ENCODE peak calls at places on chromosome 14, in four cellular contexts. One of them, this sample, is unnamed.

GRCh38 chr14:93369393-93370266 is 22.6 kb downstream of the COX8C start:
- DNase-seq in lung: no peak
- DNase-seq in HCT116: no peak
- DNase-seq in adrenal gland: no peak
- DNase-seq in this sample: no peak

GRCh38 chr14:99540196-99541032 is 59.2 kb downstream of the CCNK start:
- DNase-seq in HCT116: no peak
- DNase-seq in lung: no peak
- DNase-seq in adrenal gland: no peak
- DNase-seq in this sample: peak; percentile 97

GRCh38 chr14:54901380-54902142 is 1.1 kb downstream of the GCH1 start:
- DNase-seq in adrenal gland: no peak
- DNase-seq in lung: no peak
- DNase-seq in HCT116: no peak
- DNase-seq in this sample: no peak

GRCh38 chr14:70641548-70642312 is at the start of gene TTC9:
- DNase-seq in lung: no peak
- DNase-seq in adrenal gland: no peak
- DNase-seq in HCT116: no peak
- DNase-seq in this sample: peak; percentile 25

GRCh38 chr14:93994919-93995682 is 2.0 kb upstream of the CCDC197 start:
- DNase-seq in adrenal gland: peak; percentile 89
- DNase-seq in lung: peak; percentile 34
- DNase-seq in HCT116: no peak
- DNase-seq in this sample: no peak

GRCh38 chr14:104530651-104531050 is 48.9 kb upstream of the C14orf180 start:
- DNase-seq in adrenal gland: no peak
- DNase-seq in lung: no peak
- DNase-seq in HCT116: no peak
- DNase-seq in this sample: no peak

GRCh38 chr14:81122326-81122725 is 98.4 kb downstream of the GTF2A1 start:
- DNase-seq in lung: no peak
- DNase-seq in adrenal gland: no peak
- DNase-seq in HCT116: no peak
- DNase-seq in this sample: no peak

GRCh38 chr14:31930070-31930469 is 147.0 kb upstream of the ARHGAP5 start:
- DNase-seq in lung: no peak
- DNase-seq in HCT116: no peak
- DNase-seq in adrenal gland: no peak
- DNase-seq in this sample: no peak

GRCh38 chr14:76138758-76139723 is 12.7 kb upstream of the GPATCH2L start:
- DNase-seq in adrenal gland: peak; percentile 5
- DNase-seq in HCT116: no peak
- DNase-seq in lung: no peak
- DNase-seq in this sample: no peak

GRCh38 chr14:78519863-78520262 is 349.7 kb downstream of the NRXN3 start:
- DNase-seq in HCT116: no peak
- DNase-seq in lung: no peak
- DNase-seq in adrenal gland: no peak
- DNase-seq in this sample: no peak

GRCh38 chr14:53509227-53509822 is 356.2 kb upstream of the DDHD1 start:
- DNase-seq in lung: no peak
- DNase-seq in adrenal gland: no peak
- DNase-seq in HCT116: no peak
- DNase-seq in this sample: no peak

GRCh38 chr14:73723799-73724621 is 9.8 kb upstream of the PNMA1 start:
- DNase-seq in HCT116: no peak
- DNase-seq in adrenal gland: peak; percentile 84
- DNase-seq in lung: peak; percentile 78
- DNase-seq in this sample: no peak

GRCh38 chr14:94655169-94655710 is 43.0 kb downstream of the SERPINA3 start:
- DNase-seq in lung: no peak
- DNase-seq in HCT116: no peak
- DNase-seq in adrenal gland: peak; percentile 23
- DNase-seq in this sample: no peak

GRCh38 chr14:100278702-100279101 is 27.5 kb downstream of the SLC25A29 start:
- DNase-seq in adrenal gland: no peak
- DNase-seq in lung: peak; percentile 60
- DNase-seq in HCT116: no peak
- DNase-seq in this sample: no peak

GRCh38 chr14:90534838-90535555 is 138.2 kb downstream of the CALM1 start:
- DNase-seq in HCT116: no peak
- DNase-seq in lung: no peak
- DNase-seq in adrenal gland: no peak
- DNase-seq in this sample: no peak

GRCh38 chr14:45664668-45665356 is 411.8 kb upstream of the MIS18BP1 start:
- DNase-seq in adrenal gland: no peak
- DNase-seq in lung: no peak
- DNase-seq in HCT116: no peak
- DNase-seq in this sample: peak; percentile 19

GRCh38 chr14:105023144-105023543 is 2.3 kb upstream of the CDCA4 start:
- DNase-seq in lung: no peak
- DNase-seq in adrenal gland: no peak
- DNase-seq in HCT116: no peak
- DNase-seq in this sample: no peak

GRCh38 chr14:69937367-69937777 is 58.2 kb downstream of the SMOC1 start:
- DNase-seq in HCT116: no peak
- DNase-seq in lung: no peak
- DNase-seq in adrenal gland: no peak
- DNase-seq in this sample: no peak

GRCh38 chr14:96177766-96178377 is 26.8 kb upstream of the BDKRB2 start:
- DNase-seq in lung: no peak
- DNase-seq in adrenal gland: no peak
- DNase-seq in HCT116: no peak
- DNase-seq in this sample: no peak

GRCh38 chr14:93056166-93056839 is 59.4 kb downstream of the ITPK1 start:
- DNase-seq in HCT116: no peak
- DNase-seq in lung: no peak
- DNase-seq in adrenal gland: no peak
- DNase-seq in this sample: no peak

GRCh38 chr14:101480747-101481530 is 80.4 kb upstream of the DIO3 start:
- DNase-seq in lung: no peak
- DNase-seq in adrenal gland: peak; percentile 28
- DNase-seq in HCT116: no peak
- DNase-seq in this sample: no peak

GRCh38 chr14:100780246-100780645 is 45.7 kb upstream of the MEG3 start:
- DNase-seq in adrenal gland: peak; percentile 47
- DNase-seq in HCT116: no peak
- DNase-seq in lung: no peak
- DNase-seq in this sample: no peak

GRCh38 chr14:32524609-32525391 is 195.7 kb downstream of the AKAP6 start:
- DNase-seq in lung: no peak
- DNase-seq in HCT116: no peak
- DNase-seq in adrenal gland: no peak
- DNase-seq in this sample: no peak

GRCh38 chr14:105487449-105487985 is 831 bp downstream of the CRIP1 start:
- DNase-seq in lung: no peak
- DNase-seq in adrenal gland: no peak
- DNase-seq in HCT116: no peak
- DNase-seq in this sample: no peak

GRCh38 chr14:98633380-98633779 is 638.6 kb downstream of the BCL11B start:
- DNase-seq in adrenal gland: no peak
- DNase-seq in HCT116: no peak
- DNase-seq in lung: peak; percentile 16
- DNase-seq in this sample: peak; percentile 7

GRCh38 chr14:54606631-54607133 is 39.8 kb downstream of the SAMD4A start:
- DNase-seq in adrenal gland: peak; percentile 63
- DNase-seq in HCT116: no peak
- DNase-seq in lung: no peak
- DNase-seq in this sample: no peak

GRCh38 chr14:76109087-76109880 is 42.4 kb upstream of the GPATCH2L start:
- DNase-seq in adrenal gland: no peak
- DNase-seq in HCT116: no peak
- DNase-seq in lung: no peak
- DNase-seq in this sample: no peak

GRCh38 chr14:21169587-21169986 is 13.7 kb upstream of the OR5AU1 start:
- DNase-seq in HCT116: no peak
- DNase-seq in adrenal gland: no peak
- DNase-seq in lung: no peak
- DNase-seq in this sample: no peak

GRCh38 chr14:75636100-75636692 is 24.5 kb downstream of the ERG28 start:
- DNase-seq in HCT116: no peak
- DNase-seq in lung: no peak
- DNase-seq in adrenal gland: peak; percentile 79
- DNase-seq in this sample: peak; percentile 91

GRCh38 chr14:57982802-57983201 is 116.9 kb upstream of the SLC35F4 start:
- DNase-seq in HCT116: no peak
- DNase-seq in lung: no peak
- DNase-seq in adrenal gland: peak; percentile 68
- DNase-seq in this sample: peak; percentile 36

GRCh38 chr14:90828642-90829487 is 12.6 kb upstream of the TTC7B start:
- DNase-seq in lung: no peak
- DNase-seq in adrenal gland: peak; percentile 67
- DNase-seq in HCT116: no peak
- DNase-seq in this sample: no peak

GRCh38 chr14:69963966-69964365 is 84.8 kb downstream of the SMOC1 start:
- DNase-seq in HCT116: no peak
- DNase-seq in adrenal gland: no peak
- DNase-seq in lung: no peak
- DNase-seq in this sample: no peak

GRCh38 chr14:61401461-61401860 is 80.1 kb downstream of the PRKCH start:
- DNase-seq in adrenal gland: no peak
- DNase-seq in lung: no peak
- DNase-seq in HCT116: no peak
- DNase-seq in this sample: no peak
- H3K4me1 ChIP-seq in adrenal gland: no peaks in the 10 kb centered on the region
- H3K4me1 ChIP-seq in lung: peaks cover 2% of the 10 kb centered on the region
- H3K4me1 ChIP-seq in HCT116: no peaks in the 10 kb centered on the region
- H3K4me1 ChIP-seq in this sample: no peaks in the 10 kb centered on the region

GRCh38 chr14:91897121-91897701 is 29.9 kb upstream of the TC2N start:
- DNase-seq in HCT116: no peak
- DNase-seq in lung: peak; percentile 70
- DNase-seq in adrenal gland: peak; percentile 68
- DNase-seq in this sample: no peak

GRCh38 chr14:91899777-91900176 is 32.4 kb upstream of the TC2N start:
- DNase-seq in HCT116: no peak
- DNase-seq in lung: no peak
- DNase-seq in adrenal gland: no peak
- DNase-seq in this sample: no peak

GRCh38 chr14:91901449-91902250 is 34.3 kb upstream of the TC2N start:
- DNase-seq in adrenal gland: no peak
- DNase-seq in HCT116: no peak
- DNase-seq in lung: no peak
- DNase-seq in this sample: no peak

GRCh38 chr14:91898256-91898843 is 31.0 kb upstream of the TC2N start:
- DNase-seq in HCT116: no peak
- DNase-seq in lung: no peak
- DNase-seq in adrenal gland: no peak
- DNase-seq in this sample: no peak

GRCh38 chr14:91899213-91899612 is 31.9 kb upstream of the TC2N start:
- DNase-seq in HCT116: no peak
- DNase-seq in adrenal gland: no peak
- DNase-seq in lung: no peak
- DNase-seq in this sample: no peak
- TF ChIP-seq CTCF in HCT116: peak; percentile 24
- TF ChIP-seq CTCF in adrenal gland: no peak
- TF ChIP-seq CTCF in lung: no peak
- TF ChIP-seq CTCF in this sample: no peak

DNA sequence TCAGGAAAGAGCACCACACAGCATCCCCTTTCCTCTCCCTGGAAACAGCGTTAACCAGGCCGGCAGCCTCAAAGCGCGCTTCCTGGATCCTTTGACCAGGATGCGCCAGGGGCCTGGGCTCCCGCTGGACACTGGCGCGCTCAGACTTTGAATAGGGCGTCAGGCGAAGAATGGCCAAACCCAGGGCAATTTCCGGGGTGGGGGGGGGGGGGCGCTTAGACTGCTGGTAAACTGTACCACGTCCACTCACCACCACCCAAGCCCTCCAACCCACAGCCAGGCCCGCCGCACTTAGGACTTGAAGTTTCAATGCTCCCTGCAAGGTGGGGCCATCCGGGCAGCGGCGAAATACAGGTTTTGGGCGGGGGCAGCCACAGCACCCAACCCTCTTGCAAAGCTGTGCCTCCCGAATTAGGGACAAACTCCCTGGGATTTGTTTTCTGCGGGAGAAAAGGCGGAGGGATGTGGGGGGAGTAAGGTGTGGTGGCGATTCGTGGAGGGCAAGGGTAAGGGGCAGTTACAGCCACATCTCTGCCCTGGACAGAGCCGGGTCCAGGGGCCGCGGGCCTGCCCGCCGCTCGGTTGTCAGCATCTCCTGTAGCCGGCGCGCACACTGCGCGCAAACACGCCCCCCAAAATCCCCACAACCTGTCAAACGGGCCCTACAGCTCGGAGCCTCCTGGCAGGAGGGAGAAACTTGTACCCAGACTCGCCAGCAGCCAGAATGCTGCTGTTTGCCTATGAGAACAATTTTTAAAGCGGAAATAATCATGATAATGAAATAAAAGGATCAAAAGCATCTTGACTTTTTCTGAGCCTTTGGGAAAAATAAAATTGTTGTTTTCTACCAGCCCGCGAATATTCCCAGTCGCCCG is 958 bp downstream of the RTN1 start:
- DNase-seq in HCT116: no peak
- DNase-seq in adrenal gland: no peak
- DNase-seq in lung: no peak
- DNase-seq in this sample: no peak
- H3K4me3 ChIP-seq in HCT116: no peak overlapping the region
- H3K4me3 ChIP-seq in adrenal gland: no peak overlapping the region
- H3K4me3 ChIP-seq in lung: peak overlapping the region; percentile 25
- H3K4me3 ChIP-seq in this sample: no peak overlapping the region

GRCh38 chr14:52076334-52076733 is 7.5 kb upstream of the NID2 start:
- DNase-seq in lung: no peak
- DNase-seq in adrenal gland: peak; percentile 74
- DNase-seq in HCT116: no peak
- DNase-seq in this sample: no peak
- H3K4me1 ChIP-seq in lung: no peaks in the 10 kb centered on the region
- H3K4me1 ChIP-seq in adrenal gland: no peaks in the 10 kb centered on the region
- H3K4me1 ChIP-seq in HCT116: no peaks in the 10 kb centered on the region
- H3K4me1 ChIP-seq in this sample: no peaks in the 10 kb centered on the region

DNA sequence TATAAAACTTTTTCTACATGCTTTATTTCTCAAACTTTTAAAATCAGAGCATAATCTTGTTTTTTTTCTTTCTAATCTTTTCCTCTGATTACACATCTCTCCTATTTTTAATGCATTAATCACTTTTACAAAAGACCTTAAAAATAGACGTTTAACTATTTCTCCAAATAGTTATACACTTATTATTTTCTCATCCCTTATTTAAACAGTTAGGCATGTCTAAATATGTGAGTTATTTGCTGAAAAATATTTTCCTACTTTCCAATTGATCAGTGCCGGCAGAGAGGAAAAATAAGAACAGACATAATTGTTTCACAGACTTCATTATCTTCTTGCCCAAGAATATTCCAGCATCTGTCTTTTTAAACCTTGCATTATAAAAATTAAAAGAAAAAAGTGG is 28.7 kb upstream of the RHOJ start:
- DNase-seq in adrenal gland: no peak
- DNase-seq in lung: no peak
- DNase-seq in HCT116: no peak
- DNase-seq in this sample: no peak
- TF ChIP-seq CTCF in adrenal gland: no peak
- TF ChIP-seq CTCF in lung: no peak
- TF ChIP-seq CTCF in HCT116: no peak
- TF ChIP-seq CTCF in this sample: no peak

This sample was measured in BE2C.